ENCODE peak calls at places on chromosome 6, in nine cellular contexts. G, A, B, Y, F, O, S, C and N are unnamed samples.

GRCh38 chr6:151242420-151242841 is 2.7 kb downstream of the AKAP12 start:
- DNase-seq in G (no peak), A (peak), B (no peak), Y (no peak), F (no peak), O (no peak), S (no peak), C (peak), N (no peak)

GRCh38 chr6:163414367-163415175 is at the start of gene QKI:
- DNase-seq in G (peak), A (peak), B (peak), Y (no peak), F (peak), O (peak), S (peak), C (peak), N (no peak)

GRCh38 chr6:75349262-75349984 is 64.8 kb upstream of the TMEM30A start:
- DNase-seq in G (no peak), A (peak), B (peak), Y (no peak), F (peak), O (peak), S (no peak), C (peak), N (no peak)

GRCh38 chr6:137490506-137490905 is 3.7 kb downstream of the OLIG3 start:
- DNase-seq in G (no peak), A (no peak), B (no peak), Y (no peak), F (no peak), O (no peak), S (no peak), C (no peak), N (no peak)

GRCh38 chr6:87656857-87657256 is 45.2 kb downstream of the AKIRIN2 start:
- DNase-seq in G (no peak), A (no peak), B (no peak), Y (no peak), F (no peak), O (no peak), S (no peak), C (no peak), N (no peak)

GRCh38 chr6:37799263-37799644 is 20.3 kb upstream of the ZFAND3 start:
- DNase-seq in G (no peak), A (no peak), B (no peak), Y (no peak), F (peak), O (no peak), S (no peak), C (no peak), N (no peak)

GRCh38 chr6:147530132-147531060 is 21.9 kb downstream of the SAMD5 start:
- DNase-seq in G (no peak), A (peak), B (no peak), Y (no peak), F (no peak), O (no peak), S (no peak), C (peak), N (peak)

GRCh38 chr6:114863610-114864009 is 520.8 kb upstream of the HS3ST5 start:
- DNase-seq in G (no peak), A (no peak), B (no peak), Y (no peak), F (no peak), O (no peak), S (no peak), C (no peak), N (no peak)

GRCh38 chr6:144646066-144646800 is 361.1 kb downstream of the UTRN start:
- DNase-seq in G (no peak), A (no peak), B (no peak), Y (no peak), F (no peak), O (no peak), S (no peak), C (peak), N (no peak)

GRCh38 chr6:2871102-2871501 is 29.4 kb upstream of the SERPINB1 start:
- DNase-seq in G (no peak), A (no peak), B (no peak), Y (no peak), F (no peak), O (no peak), S (no peak), C (no peak), N (no peak)

GRCh38 chr6:144797881-144798589 is 512.9 kb downstream of the UTRN start:
- DNase-seq in G (no peak), A (no peak), B (no peak), Y (no peak), F (no peak), O (peak), S (no peak), C (peak), N (no peak)

GRCh38 chr6:158938811-158939254 is 61.2 kb downstream of the RSPH3 start:
- DNase-seq in G (no peak), A (peak), B (no peak), Y (no peak), F (peak), O (peak), S (no peak), C (no peak), N (no peak)

GRCh38 chr6:13181398-13181797 is 146.9 kb downstream of the TBC1D7 start:
- DNase-seq in G (no peak), A (peak), B (no peak), Y (no peak), F (no peak), O (no peak), S (no peak), C (no peak), N (no peak)

GRCh38 chr6:157089258-157089657 is 234.1 kb downstream of the TMEM242 start:
- DNase-seq in G (no peak), A (peak), B (no peak), Y (peak), F (no peak), O (peak), S (no peak), C (peak), N (no peak)

GRCh38 chr6:121851056-121851455 is 415.6 kb downstream of the GJA1 start:
- DNase-seq in G (no peak), A (peak), B (no peak), Y (peak), F (no peak), O (peak), S (peak), C (peak), N (no peak)

GRCh38 chr6:160930547-160931377 is 60.8 kb upstream of the MAP3K4 start:
- DNase-seq in G (peak), A (peak), B (peak), Y (peak), F (peak), O (peak), S (peak), C (peak), N (no peak)